ENCODE peak calls at places on chromosomes 5 and 9, in seven cellular contexts. R, Z, U, V, B, S and I are unnamed samples.

GRCh38 chr5:132050136-132050535 is 10.3 kb upstream of the IL3 start:
- DNase-seq in R (no peak), Z (no peak), U (no peak), V (no peak), B (no peak), S (peak), I (no peak)

GRCh38 chr9:2177121-2177520 is 162.0 kb downstream of the SMARCA2 start:
- DNase-seq in R (no peak), Z (no peak), U (no peak), V (no peak), B (no peak), S (no peak), I (no peak)

GRCh38 chr5:50823568-50823967 is 157.1 kb downstream of the PARP8 start:
- DNase-seq in R (no peak), Z (no peak), U (no peak), V (no peak), B (no peak), S (no peak), I (no peak)

GRCh38 chr5:87120518-87121314 is 147.0 kb upstream of the RASA1 start:
- DNase-seq in R (no peak), Z (no peak), U (peak), V (no peak), B (no peak), S (no peak), I (peak)

GRCh38 chr5:91957671-91958070 is 574.6 kb upstream of the ARRDC3 start:
- DNase-seq in R (no peak), Z (no peak), U (peak), V (no peak), B (no peak), S (no peak), I (no peak)

GRCh38 chr5:150611026-150611425 is 29.4 kb upstream of the SYNPO start:
- DNase-seq in R (no peak), Z (no peak), U (no peak), V (no peak), B (no peak), S (no peak), I (no peak)

GRCh38 chr5:170791325-170791954 is 7.9 kb downstream of the GABRP start:
- DNase-seq in R (peak), Z (no peak), U (peak), V (peak), B (peak), S (peak), I (peak)

GRCh38 chr9:16048129-16048528 is 495.3 kb downstream of the CCDC171 start:
- DNase-seq in R (no peak), Z (no peak), U (no peak), V (no peak), B (no peak), S (no peak), I (no peak)

GRCh38 chr9:134168731-134169130 is 4.4 kb upstream of the RNU6ATAC start:
- DNase-seq in R (no peak), Z (no peak), U (no peak), V (peak), B (peak), S (no peak), I (no peak)

GRCh38 chr9:121862371-121862970 is 211.0 kb downstream of the DAB2IP start:
- DNase-seq in R (no peak), Z (no peak), U (no peak), V (no peak), B (no peak), S (peak), I (no peak)

GRCh38 chr9:4315582-4316215 is 15.8 kb upstream of the GLIS3 start:
- DNase-seq in R (peak), Z (peak), U (peak), V (peak), B (peak), S (peak), I (peak)

GRCh38 chr5:135020111-135020895 is 13.7 kb downstream of the PITX1 start:
- DNase-seq in R (peak), Z (no peak), U (no peak), V (no peak), B (no peak), S (no peak), I (no peak)

GRCh38 chr9:121895836-121896544 is 197.1 kb downstream of the TTLL11 start:
- DNase-seq in R (no peak), Z (no peak), U (no peak), V (peak), B (no peak), S (no peak), I (no peak)

GRCh38 chr9:35967042-35967441 is 9.1 kb upstream of the OR2S2 start:
- DNase-seq in R (no peak), Z (no peak), U (no peak), V (no peak), B (no peak), S (no peak), I (no peak)

GRCh38 chr9:72442212-72442607 is 77.2 kb upstream of the ZFAND5 start:
- DNase-seq in R (no peak), Z (no peak), U (peak), V (peak), B (no peak), S (no peak), I (no peak)

GRCh38 chr5:132816554-132816953 is 3.5 kb downstream of the SOWAHA start:
- DNase-seq in R (no peak), Z (no peak), U (no peak), V (no peak), B (no peak), S (no peak), I (no peak)

GRCh38 chr9:127942152-127943010 is 4.7 kb upstream of the DPM2 start:
- DNase-seq in R (peak), Z (no peak), U (no peak), V (peak), B (peak), S (peak), I (peak)

GRCh38 chr5:28165116-28165515 is 1126.7 kb upstream of the CDH9 start:
- DNase-seq in R (no peak), Z (no peak), U (no peak), V (no peak), B (no peak), S (no peak), I (no peak)

GRCh38 chr9:91100878-91101450 is 260.8 kb downstream of the AUH start:
- DNase-seq in R (no peak), Z (no peak), U (no peak), V (peak), B (no peak), S (no peak), I (no peak)

GRCh38 chr9:74431467-74431866 is 65.7 kb upstream of the RORB start:
- DNase-seq in R (no peak), Z (no peak), U (no peak), V (no peak), B (no peak), S (no peak), I (no peak)

GRCh38 chr5:126139086-126139485 is 284.1 kb upstream of the GRAMD2B start:
- DNase-seq in R (no peak), Z (no peak), U (no peak), V (no peak), B (no peak), S (no peak), I (no peak)

GRCh38 chr5:87231037-87231808 is 36.5 kb upstream of the RASA1 start:
- DNase-seq in R (no peak), Z (peak), U (no peak), V (no peak), B (no peak), S (no peak), I (no peak)

GRCh38 chr5:37703841-37704241 is 136.0 kb downstream of the GDNF start:
- DNase-seq in R (no peak), Z (no peak), U (no peak), V (no peak), B (no peak), S (no peak), I (no peak)

GRCh38 chr9:119026120-119026519 is 343.1 kb downstream of the BRINP1 start:
- DNase-seq in R (peak), Z (no peak), U (no peak), V (no peak), B (no peak), S (no peak), I (no peak)
- TF ChIP-seq JUND in R (no peak), Z (no peak), U (no peak), V (no peak), B (no peak), S (no peak), I (no peak)

GRCh38 chr9:125121156-125121555 is 22.2 kb downstream of the SCAI start:
- DNase-seq in R (no peak), Z (no peak), U (no peak), V (peak), B (no peak), S (no peak), I (no peak)

GRCh38 chr9:125119643-125120286 is 23.6 kb downstream of the SCAI start:
- DNase-seq in R (peak), Z (no peak), U (no peak), V (no peak), B (peak), S (no peak), I (peak)

GRCh38 chr9:125126019-125126746 is 17.1 kb downstream of the SCAI start:
- DNase-seq in R (peak), Z (peak), U (no peak), V (no peak), B (peak), S (peak), I (no peak)

GRCh38 chr9:125125523-125125922 is 17.8 kb downstream of the SCAI start:
- DNase-seq in R (no peak), Z (no peak), U (no peak), V (no peak), B (no peak), S (peak), I (no peak)
- TF ChIP-seq JUND in R (no peak), Z (no peak), U (no peak), V (no peak), B (no peak), S (no peak), I (no peak)

GRCh38 chr9:85858351-85858750 is 82.6 kb upstream of the NAA35 start:
- DNase-seq in R (no peak), Z (no peak), U (no peak), V (no peak), B (no peak), S (no peak), I (no peak)

GRCh38 chr9:85863875-85864274 is 77.1 kb upstream of the NAA35 start:
- DNase-seq in R (no peak), Z (no peak), U (no peak), V (no peak), B (no peak), S (no peak), I (no peak)

DNA sequence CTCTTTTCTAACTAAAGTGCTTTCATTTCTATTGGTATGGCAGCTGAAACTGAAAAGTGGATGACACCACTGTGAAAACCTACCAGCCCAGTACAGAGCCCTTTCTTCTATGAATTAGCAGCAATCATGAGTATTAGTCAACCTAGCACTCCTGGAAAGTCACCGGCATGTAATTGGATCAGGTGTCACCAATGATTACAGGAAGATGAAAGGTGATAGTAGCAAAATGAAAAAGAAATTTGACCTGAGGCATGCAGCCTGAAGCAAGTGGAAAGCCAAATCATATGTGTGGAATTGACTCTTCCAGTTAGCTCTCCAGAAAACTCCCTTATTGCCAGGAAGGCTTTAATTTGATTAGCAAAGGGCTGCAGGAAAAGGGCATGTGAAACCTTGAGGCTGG is 81.2 kb upstream of the NAA35 start:
- DNase-seq in R (no peak), Z (no peak), U (peak), V (no peak), B (no peak), S (no peak), I (no peak)
- TF ChIP-seq JUND in R (no peak), Z (no peak), U (peak), V (no peak), B (no peak), S (no peak), I (no peak)

GRCh38 chr9:129554649-129555048 is 66.3 kb downstream of the C9orf50 start:
- DNase-seq in R (no peak), Z (no peak), U (no peak), V (no peak), B (peak), S (no peak), I (peak)

GRCh38 chr9:129555512-129556203 is 65.2 kb downstream of the C9orf50 start:
- DNase-seq in R (no peak), Z (no peak), U (no peak), V (no peak), B (no peak), S (no peak), I (no peak)

GRCh38 chr9:129557192-129558036 is 63.5 kb downstream of the C9orf50 start:
- DNase-seq in R (no peak), Z (no peak), U (peak), V (peak), B (no peak), S (peak), I (no peak)

GRCh38 chr9:129558063-129558550 is 62.8 kb downstream of the C9orf50 start:
- DNase-seq in R (peak), Z (no peak), U (no peak), V (no peak), B (no peak), S (no peak), I (no peak)

GRCh38 chr9:129556576-129557191 is 64.2 kb downstream of the C9orf50 start:
- DNase-seq in R (no peak), Z (no peak), U (no peak), V (no peak), B (no peak), S (no peak), I (no peak)
- TF ChIP-seq JUND in R (no peak), Z (no peak), U (no peak), V (no peak), B (no peak), S (no peak), I (no peak)

GRCh38 chr5:77437194-77437593 is 54.9 kb downstream of the WDR41 start:
- DNase-seq in R (peak), Z (no peak), U (peak), V (peak), B (no peak), S (no peak), I (peak)
- TF ChIP-seq JUND in R (no peak), Z (no peak), U (no peak), V (no peak), B (no peak), S (no peak), I (no peak)

GRCh38 chr9:68777070-68777763 is 72.2 kb downstream of the PIP5K1B start:
- DNase-seq in R (no peak), Z (no peak), U (no peak), V (no peak), B (peak), S (no peak), I (no peak)
- TF ChIP-seq JUND in R (no peak), Z (no peak), U (no peak), V (no peak), B (peak), S (no peak), I (no peak)

GRCh38 chr9:76510041-76510440 is 51.1 kb downstream of the GCNT1 start:
- DNase-seq in R (no peak), Z (no peak), U (no peak), V (no peak), B (no peak), S (no peak), I (no peak)
- TF ChIP-seq JUND in R (no peak), Z (no peak), U (no peak), V (no peak), B (no peak), S (no peak), I (no peak)